ENCODE peak calls at places on chromosomes 4 and X, in nine cellular contexts. F is left ventricle myocardium inferior, P is CD14-positive monocyte, X is fibroblast of villous mesenchyme, N is B cell, T is GM13977, J is IMR-90, O is PC-9, Y is pancreas. K is an unnamed sample.

GRCh38 chrX:136907626-136908025 is 27.1 kb upstream of the RBMX start:
- DNase-seq in X (no peak), T (no peak), J (no peak), N (no peak), F (peak; percentile 20), Y (no peak), O (no peak), P (no peak), K (peak; percentile 47)

GRCh38 chr4:183876268-183876934 is 28.7 kb upstream of the STOX2 start:
- DNase-seq in Y (peak; percentile 93), J (peak; percentile 85), O (no peak), P (no peak), N (no peak), X (peak; percentile 51), T (no peak), F (peak; percentile 83), K (no peak)

GRCh38 chr4:184845367-184846011 is 19.7 kb upstream of the ACSL1 start:
- DNase-seq in O (peak; percentile 94), J (peak; percentile 79), Y (no peak), P (no peak), N (no peak), T (no peak), F (no peak), X (peak; percentile 8), K (no peak)

GRCh38 chr4:137471461-137471860 is 60.8 kb downstream of the PCDH18 start:
- DNase-seq in Y (no peak), N (no peak), J (peak; percentile 4), X (no peak), F (no peak), T (no peak), P (no peak), O (no peak), K (no peak)

GRCh38 chrX:44003975-44004374 is 30.8 kb upstream of the NDP start:
- DNase-seq in F (no peak), Y (no peak), O (no peak), N (no peak), X (no peak), P (no peak), T (no peak), J (peak; percentile 2), K (no peak)

GRCh38 chr4:23373269-23373668 is 516.6 kb downstream of the PPARGC1A start:
- DNase-seq in O (peak; percentile 72), F (peak; percentile 41), Y (peak; percentile 43), T (no peak), X (no peak), J (peak; percentile 4), P (no peak), N (no peak), K (no peak)

GRCh38 chr4:114464873-114465272 is 133.7 kb upstream of the UGT8 start:
- DNase-seq in O (no peak), X (no peak), J (peak; percentile 3), T (no peak), F (no peak), N (no peak), P (no peak), Y (no peak), K (no peak)

GRCh38 chr4:7067523-7068278 is at the start of gene GRPEL1:
- DNase-seq in X (peak; percentile 100), N (peak; percentile 100), F (peak; percentile 100), J (peak; percentile 99), T (peak; percentile 98), Y (peak; percentile 69), P (peak; percentile 100), O (peak; percentile 96), K (peak; percentile 99)

GRCh38 chrX:113929004-113929403 is 654.9 kb upstream of the HTR2C start:
- DNase-seq in X (peak; percentile 60), O (peak; percentile 72), F (no peak), N (peak; percentile 22), Y (no peak), P (no peak), J (peak; percentile 10), T (no peak), K (no peak)

GRCh38 chr4:157389751-157390150 is 169.2 kb downstream of the GRIA2 start:
- DNase-seq in J (no peak), X (peak; percentile 0), N (no peak), O (no peak), F (no peak), P (no peak), T (no peak), Y (no peak), K (no peak)

GRCh38 chr4:169079942-169080827 is 70.1 kb upstream of the CBR4 start:
- DNase-seq in F (peak; percentile 57), X (peak; percentile 95), N (peak; percentile 19), O (no peak), T (peak; percentile 55), P (peak; percentile 60), J (peak; percentile 77), Y (no peak), K (no peak)

GRCh38 chrX:40410859-40411258 is 169.9 kb upstream of the ATP6AP2 start:
- DNase-seq in O (no peak), X (no peak), J (no peak), P (no peak), Y (no peak), F (no peak), T (no peak), N (no peak), K (no peak)

GRCh38 chr4:1137063-1137771 is 23.9 kb upstream of the RNF212 start:
- DNase-seq in Y (no peak), O (no peak), P (no peak), T (no peak), N (no peak), X (peak; percentile 38), J (no peak), F (no peak), K (no peak)

GRCh38 chrX:39808471-39808917 is 289.3 kb downstream of the BCOR start:
- DNase-seq in N (no peak), Y (no peak), O (no peak), F (no peak), P (no peak), T (no peak), X (peak; percentile 84), J (peak; percentile 80), K (peak; percentile 38)

GRCh38 chrX:112197845-112198244 is 115.3 kb upstream of the TRPC5 start:
- DNase-seq in N (no peak), O (no peak), J (no peak), X (no peak), P (no peak), Y (no peak), F (no peak), T (no peak), K (no peak)

DNA sequence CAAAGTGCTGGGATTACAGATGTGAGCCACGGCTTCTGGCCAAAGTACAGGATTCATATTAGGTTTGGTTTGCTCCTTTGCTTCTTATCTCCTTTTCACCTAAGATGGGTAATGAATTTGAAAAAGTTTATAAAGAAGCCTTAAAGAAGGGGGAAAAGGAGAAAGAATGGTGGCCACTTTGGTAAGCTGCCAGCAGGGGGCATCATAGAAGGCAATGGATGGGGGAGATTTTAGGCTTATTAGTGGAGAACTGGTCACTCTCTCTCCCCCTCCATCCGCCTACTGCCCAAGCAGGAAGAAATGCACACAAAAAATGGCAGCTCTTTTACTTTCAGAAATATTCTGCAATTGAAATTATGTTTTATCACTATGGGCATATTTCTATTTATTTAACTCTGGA is 32.0 kb downstream of the SPARCL1 start:
- DNase-seq in N (peak; percentile 8), J (no peak), Y (no peak), F (no peak), P (no peak), O (no peak), T (no peak), X (no peak), K (no peak)
- TF ChIP-seq CTCF in N (peak; percentile 42), J (peak; percentile 16), Y (no peak), F (peak; percentile 42), P (peak; percentile 60), O (peak; percentile 53), T (peak; percentile 49), X (peak; percentile 39), K (peak; percentile 63)

GRCh38 chr4:40844261-40844660 is 94.5 kb downstream of the NSUN7 start:
- DNase-seq in N (no peak), O (no peak), J (no peak), Y (no peak), P (no peak), T (no peak), F (no peak), X (no peak), K (no peak)

GRCh38 chr4:40845136-40845910 is 95.6 kb downstream of the NSUN7 start:
- DNase-seq in P (no peak), Y (no peak), O (no peak), X (no peak), J (no peak), N (no peak), T (no peak), F (no peak), K (no peak)

GRCh38 chr4:40842318-40842717 is 92.6 kb downstream of the NSUN7 start:
- DNase-seq in P (no peak), N (no peak), T (no peak), J (no peak), O (no peak), F (no peak), Y (no peak), X (no peak), K (no peak)

GRCh38 chr4:40842725-40843401 is 93.1 kb downstream of the NSUN7 start:
- DNase-seq in X (no peak), T (no peak), F (no peak), Y (no peak), N (no peak), P (no peak), J (peak; percentile 6), O (no peak), K (no peak)

DNA sequence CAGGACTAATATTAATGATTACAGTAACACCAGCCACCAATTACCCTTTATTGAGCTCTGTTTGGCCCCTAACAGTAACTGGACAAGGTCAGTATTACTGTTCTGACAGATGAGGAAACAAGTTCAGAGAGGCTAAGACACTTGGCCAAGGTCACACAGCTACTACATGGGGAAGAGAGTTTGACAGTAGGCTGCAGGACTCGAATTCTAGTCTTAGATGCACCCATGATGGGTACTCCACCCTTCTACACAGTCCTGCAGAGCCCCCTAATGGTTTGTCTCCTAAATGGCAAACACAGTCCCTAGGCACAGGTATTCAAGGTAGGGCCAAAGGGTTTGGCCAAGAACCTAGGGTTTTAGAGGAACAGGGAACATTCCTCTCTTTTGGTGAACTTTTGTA is 93.9 kb downstream of the NSUN7 start:
- DNase-seq in X (no peak), Y (no peak), O (no peak), F (no peak), N (peak; percentile 30), T (peak; percentile 42), P (no peak), J (no peak), K (no peak)
- TF ChIP-seq CTCF in X (peak; percentile 13), Y (no peak), O (peak; percentile 31), F (peak; percentile 47), N (peak; percentile 25), T (peak; percentile 68), P (peak; percentile 64), J (no peak), K (peak; percentile 18)

DNA sequence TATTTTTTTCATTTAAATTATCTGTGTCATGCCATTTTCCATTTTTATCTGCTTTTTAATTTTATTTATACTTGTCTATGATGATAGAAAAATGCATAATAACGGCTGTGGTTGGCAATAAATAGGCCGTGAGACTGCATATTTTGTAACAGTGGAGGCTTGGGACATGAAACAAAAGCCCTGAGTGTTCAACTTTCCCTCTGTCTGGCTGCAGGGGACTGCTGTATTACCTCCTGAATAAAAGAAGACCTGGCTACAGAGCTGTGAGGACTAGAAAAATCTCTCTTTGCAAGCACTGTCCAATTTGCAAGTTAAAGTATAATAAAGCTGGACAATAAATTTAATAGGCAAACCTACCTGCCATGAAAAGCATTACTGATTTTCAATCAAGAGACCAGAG is 82.1 kb downstream of the MAGEB10 start:
- DNase-seq in O (no peak), F (no peak), T (no peak), X (no peak), N (no peak), J (no peak), P (no peak), Y (no peak), K (no peak)
- TF ChIP-seq CTCF in O (no peak), F (no peak), T (no peak), X (no peak), N (no peak), J (no peak), P (no peak), Y (no peak), K (no peak)

GRCh38 chrX:50098241-50098640 is 102.6 kb downstream of the AKAP4 start:
- DNase-seq in X (no peak), N (no peak), F (no peak), P (no peak), O (no peak), J (no peak), T (no peak), Y (no peak), K (no peak)
- TF ChIP-seq CTCF in X (no peak), N (no peak), F (no peak), P (no peak), O (no peak), J (no peak), T (no peak), Y (no peak), K (no peak)

K was measured in chondrocyte.